ENCODE peak calls at places on chromosomes 13 and 19, in eight cellular contexts. One of them, this sample, is unnamed.

GRCh38 chr19:44111910-44112463 is 1.2 kb upstream of the ZNF225 start:
- DNase-seq in amniotic stem cell: peak; percentile 82
- DNase-seq in stimulated activated CD4-positive, alpha-beta T cell treated with anti-CD3 and anti-CD28 coated beads, Interleukin-12 subunit alpha, Interleukin-12 subunit beta, amount 100 ng/mL, for 4 hours: no peak
- DNase-seq in AG08395: peak; percentile 49
- DNase-seq in right atrium auricular region: no peak
- DNase-seq in H54: peak; percentile 9
- DNase-seq in aorta: no peak
- DNase-seq in NCI-H510A treated with DMSO at 0.1 percent for 48 hours: peak; percentile 2
- DNase-seq in this sample: peak; percentile 95

GRCh38 chr19:48698046-48698445 is 2.3 kb downstream of the FUT2 start:
- DNase-seq in amniotic stem cell: no peak
- DNase-seq in stimulated activated CD4-positive, alpha-beta T cell treated with anti-CD3 and anti-CD28 coated beads, Interleukin-12 subunit alpha, Interleukin-12 subunit beta, amount 100 ng/mL, for 4 hours: no peak
- DNase-seq in AG08395: peak; percentile 71
- DNase-seq in right atrium auricular region: no peak
- DNase-seq in H54: peak; percentile 65
- DNase-seq in aorta: no peak
- DNase-seq in NCI-H510A treated with DMSO at 0.1 percent for 48 hours: no peak
- DNase-seq in this sample: no peak

GRCh38 chr19:658916-659839 is 3.8 kb downstream of the RNF126 start:
- DNase-seq in amniotic stem cell: no peak
- DNase-seq in stimulated activated CD4-positive, alpha-beta T cell treated with anti-CD3 and anti-CD28 coated beads, Interleukin-12 subunit alpha, Interleukin-12 subunit beta, amount 100 ng/mL, for 4 hours: no peak
- DNase-seq in AG08395: peak; percentile 62
- DNase-seq in right atrium auricular region: peak; percentile 85
- DNase-seq in H54: no peak
- DNase-seq in aorta: no peak
- DNase-seq in NCI-H510A treated with DMSO at 0.1 percent for 48 hours: no peak
- DNase-seq in this sample: no peak

GRCh38 chr19:50478901-50479715 is 2.5 kb upstream of the GARIN5A start:
- DNase-seq in amniotic stem cell: no peak
- DNase-seq in stimulated activated CD4-positive, alpha-beta T cell treated with anti-CD3 and anti-CD28 coated beads, Interleukin-12 subunit alpha, Interleukin-12 subunit beta, amount 100 ng/mL, for 4 hours: no peak
- DNase-seq in AG08395: peak; percentile 41
- DNase-seq in right atrium auricular region: no peak
- DNase-seq in H54: no peak
- DNase-seq in aorta: no peak
- DNase-seq in NCI-H510A treated with DMSO at 0.1 percent for 48 hours: no peak
- DNase-seq in this sample: no peak

GRCh38 chr13:31192306-31192705 is 7.5 kb upstream of the B3GLCT start:
- DNase-seq in amniotic stem cell: no peak
- DNase-seq in stimulated activated CD4-positive, alpha-beta T cell treated with anti-CD3 and anti-CD28 coated beads, Interleukin-12 subunit alpha, Interleukin-12 subunit beta, amount 100 ng/mL, for 4 hours: no peak
- DNase-seq in AG08395: no peak
- DNase-seq in right atrium auricular region: no peak
- DNase-seq in H54: no peak
- DNase-seq in aorta: no peak
- DNase-seq in NCI-H510A treated with DMSO at 0.1 percent for 48 hours: no peak
- DNase-seq in this sample: no peak

GRCh38 chr13:45909089-45909488 is 57.5 kb upstream of the SIAH3 start:
- DNase-seq in amniotic stem cell: no peak
- DNase-seq in stimulated activated CD4-positive, alpha-beta T cell treated with anti-CD3 and anti-CD28 coated beads, Interleukin-12 subunit alpha, Interleukin-12 subunit beta, amount 100 ng/mL, for 4 hours: no peak
- DNase-seq in AG08395: no peak
- DNase-seq in right atrium auricular region: no peak
- DNase-seq in H54: no peak
- DNase-seq in aorta: no peak
- DNase-seq in NCI-H510A treated with DMSO at 0.1 percent for 48 hours: no peak
- DNase-seq in this sample: no peak

GRCh38 chr19:34482380-34483250 is 1.1 kb downstream of the WTIP start:
- DNase-seq in amniotic stem cell: peak; percentile 7
- DNase-seq in stimulated activated CD4-positive, alpha-beta T cell treated with anti-CD3 and anti-CD28 coated beads, Interleukin-12 subunit alpha, Interleukin-12 subunit beta, amount 100 ng/mL, for 4 hours: no peak
- DNase-seq in AG08395: peak; percentile 44
- DNase-seq in right atrium auricular region: no peak
- DNase-seq in H54: no peak
- DNase-seq in aorta: no peak
- DNase-seq in NCI-H510A treated with DMSO at 0.1 percent for 48 hours: no peak
- DNase-seq in this sample: no peak

GRCh38 chr13:112967666-112968379 is 1.2 kb upstream of the MCF2L start:
- DNase-seq in amniotic stem cell: no peak
- DNase-seq in stimulated activated CD4-positive, alpha-beta T cell treated with anti-CD3 and anti-CD28 coated beads, Interleukin-12 subunit alpha, Interleukin-12 subunit beta, amount 100 ng/mL, for 4 hours: no peak
- DNase-seq in AG08395: no peak
- DNase-seq in right atrium auricular region: no peak
- DNase-seq in H54: no peak
- DNase-seq in aorta: no peak
- DNase-seq in NCI-H510A treated with DMSO at 0.1 percent for 48 hours: no peak
- DNase-seq in this sample: no peak

GRCh38 chr19:10604460-10604980 is 17.4 kb upstream of the AP1M2 start:
- DNase-seq in amniotic stem cell: no peak
- DNase-seq in stimulated activated CD4-positive, alpha-beta T cell treated with anti-CD3 and anti-CD28 coated beads, Interleukin-12 subunit alpha, Interleukin-12 subunit beta, amount 100 ng/mL, for 4 hours: no peak
- DNase-seq in AG08395: no peak
- DNase-seq in right atrium auricular region: no peak
- DNase-seq in H54: no peak
- DNase-seq in aorta: no peak
- DNase-seq in NCI-H510A treated with DMSO at 0.1 percent for 48 hours: no peak
- DNase-seq in this sample: no peak

GRCh38 chr19:17236831-17237543 is 8.7 kb downstream of the NR2F6 start:
- DNase-seq in amniotic stem cell: no peak
- DNase-seq in stimulated activated CD4-positive, alpha-beta T cell treated with anti-CD3 and anti-CD28 coated beads, Interleukin-12 subunit alpha, Interleukin-12 subunit beta, amount 100 ng/mL, for 4 hours: no peak
- DNase-seq in AG08395: no peak
- DNase-seq in right atrium auricular region: no peak
- DNase-seq in H54: no peak
- DNase-seq in aorta: no peak
- DNase-seq in NCI-H510A treated with DMSO at 0.1 percent for 48 hours: no peak
- DNase-seq in this sample: no peak

GRCh38 chr19:8629996-8630683 is at the start of gene NFILZ:
- DNase-seq in amniotic stem cell: no peak
- DNase-seq in stimulated activated CD4-positive, alpha-beta T cell treated with anti-CD3 and anti-CD28 coated beads, Interleukin-12 subunit alpha, Interleukin-12 subunit beta, amount 100 ng/mL, for 4 hours: no peak
- DNase-seq in AG08395: no peak
- DNase-seq in right atrium auricular region: no peak
- DNase-seq in H54: no peak
- DNase-seq in aorta: no peak
- DNase-seq in NCI-H510A treated with DMSO at 0.1 percent for 48 hours: no peak
- DNase-seq in this sample: no peak

GRCh38 chr19:18446145-18446810 is 8.3 kb upstream of the ISYNA1 start:
- DNase-seq in amniotic stem cell: no peak
- DNase-seq in stimulated activated CD4-positive, alpha-beta T cell treated with anti-CD3 and anti-CD28 coated beads, Interleukin-12 subunit alpha, Interleukin-12 subunit beta, amount 100 ng/mL, for 4 hours: no peak
- DNase-seq in AG08395: no peak
- DNase-seq in right atrium auricular region: no peak
- DNase-seq in H54: no peak
- DNase-seq in aorta: no peak
- DNase-seq in NCI-H510A treated with DMSO at 0.1 percent for 48 hours: no peak
- DNase-seq in this sample: no peak

GRCh38 chr19:46844067-46844489 is 6.6 kb downstream of the AP2S1 start:
- DNase-seq in amniotic stem cell: no peak
- DNase-seq in stimulated activated CD4-positive, alpha-beta T cell treated with anti-CD3 and anti-CD28 coated beads, Interleukin-12 subunit alpha, Interleukin-12 subunit beta, amount 100 ng/mL, for 4 hours: no peak
- DNase-seq in AG08395: no peak
- DNase-seq in right atrium auricular region: no peak
- DNase-seq in H54: no peak
- DNase-seq in aorta: no peak
- DNase-seq in NCI-H510A treated with DMSO at 0.1 percent for 48 hours: no peak
- DNase-seq in this sample: no peak

GRCh38 chr13:23960566-23961156 is 63.4 kb upstream of the C1QTNF9B start:
- DNase-seq in amniotic stem cell: peak; percentile 11
- DNase-seq in stimulated activated CD4-positive, alpha-beta T cell treated with anti-CD3 and anti-CD28 coated beads, Interleukin-12 subunit alpha, Interleukin-12 subunit beta, amount 100 ng/mL, for 4 hours: no peak
- DNase-seq in AG08395: no peak
- DNase-seq in right atrium auricular region: no peak
- DNase-seq in H54: no peak
- DNase-seq in aorta: no peak
- DNase-seq in NCI-H510A treated with DMSO at 0.1 percent for 48 hours: peak; percentile 29
- DNase-seq in this sample: no peak

GRCh38 chr13:93847162-93847561 is 620.6 kb downstream of the GPC6 start:
- DNase-seq in amniotic stem cell: peak; percentile 17
- DNase-seq in stimulated activated CD4-positive, alpha-beta T cell treated with anti-CD3 and anti-CD28 coated beads, Interleukin-12 subunit alpha, Interleukin-12 subunit beta, amount 100 ng/mL, for 4 hours: no peak
- DNase-seq in AG08395: peak; percentile 62
- DNase-seq in right atrium auricular region: no peak
- DNase-seq in H54: peak; percentile 19
- DNase-seq in aorta: no peak
- DNase-seq in NCI-H510A treated with DMSO at 0.1 percent for 48 hours: no peak
- DNase-seq in this sample: no peak